ENCODE peak calls at places on chromosomes 5 and 9, in nine cellular contexts. W is transverse colon; S is RWPE1; M is CD4-positive, alpha-beta T cell; G is dermis microvascular lymphatic vessel endothelial cell; L is NCI-H2081; Z is RPMI8226; J is fibroblast of the conjunctiva; V is DMS53. T is an unnamed sample.

GRCh38 chr9:4303002-4303401 is 3.1 kb upstream of the GLIS3 start:
- DNase-seq in W (no peak), G (peak), Z (no peak), M (no peak), V (no peak), J (no peak), L (no peak), S (no peak), T (no peak)

GRCh38 chr5:56286015-56286992 is 53.2 kb upstream of the ANKRD55 start:
- DNase-seq in V (no peak), G (no peak), L (no peak), S (no peak), Z (no peak), J (no peak), W (no peak), M (no peak), T (no peak)

GRCh38 chr9:33734911-33735310 is 60.5 kb upstream of the PRSS3 start:
- DNase-seq in W (peak), G (no peak), L (no peak), M (no peak), S (no peak), V (no peak), J (no peak), Z (no peak), T (no peak)

GRCh38 chr5:157484768-157485167 is 24.8 kb downstream of the NIPAL4 start:
- DNase-seq in G (no peak), S (no peak), M (no peak), W (no peak), Z (peak), L (no peak), J (no peak), V (no peak), T (no peak)

GRCh38 chr9:99732715-99733114 is 89.0 kb upstream of the NR4A3 start:
- DNase-seq in V (no peak), G (peak), L (no peak), Z (no peak), M (no peak), S (no peak), J (no peak), W (no peak), T (no peak)

GRCh38 chr5:149320791-149321330 is 24.4 kb upstream of the GRPEL2 start:
- DNase-seq in L (no peak), S (peak), G (peak), W (peak), V (peak), J (peak), M (no peak), Z (peak), T (peak)

GRCh38 chr5:50744761-50745160 is 78.3 kb downstream of the PARP8 start:
- DNase-seq in S (no peak), W (no peak), M (no peak), J (no peak), V (peak), Z (peak), L (no peak), G (no peak), T (no peak)

GRCh38 chr9:86322973-86323644 is 31.1 kb downstream of the TUT7 start:
- DNase-seq in S (no peak), Z (no peak), M (no peak), L (no peak), G (peak), V (no peak), W (no peak), J (peak), T (no peak)

GRCh38 chr5:159018855-159019254 is 80.9 kb downstream of the EBF1 start:
- DNase-seq in W (no peak), S (no peak), M (no peak), L (no peak), J (no peak), Z (no peak), V (no peak), G (no peak), T (no peak)

GRCh38 chr9:79408200-79408599 is 163.6 kb upstream of the TLE4 start:
- DNase-seq in L (no peak), G (no peak), Z (no peak), W (no peak), V (peak), J (no peak), S (no peak), M (no peak), T (no peak)

GRCh38 chr5:171122372-171122771 is 186.7 kb upstream of the TLX3 start:
- DNase-seq in S (no peak), J (no peak), M (no peak), L (peak), W (no peak), Z (peak), V (peak), G (peak), T (no peak)

GRCh38 chr5:3200356-3200755 is 395.3 kb upstream of the IRX1 start:
- DNase-seq in J (no peak), W (no peak), Z (peak), M (no peak), S (no peak), G (no peak), V (no peak), L (no peak), T (no peak)

GRCh38 chr5:149561848-149562247 is 10.6 kb upstream of the CSNK1A1 start:
- DNase-seq in Z (peak), W (no peak), M (no peak), L (no peak), V (peak), S (peak), G (peak), J (peak), T (no peak)

GRCh38 chr9:130429831-130430230 is 14.9 kb upstream of the ASS1 start:
- DNase-seq in M (no peak), V (no peak), J (no peak), W (no peak), G (no peak), Z (no peak), S (no peak), L (no peak), T (no peak)

GRCh38 chr5:150641006-150641570 is 628 bp downstream of the SYNPO start:
- DNase-seq in S (peak), Z (no peak), L (no peak), M (no peak), V (no peak), J (no peak), G (peak), W (no peak), T (no peak)